ENCODE peak calls at places on chromosomes 5 and 9, in nine cellular contexts. G is hepatic stellate cell; L is fibroblast of mammary gland; D is iPS-NIHi11; W is dorsolateral prefrontal cortex; V is KBM-7; K is activated T-cell treated with anti-CD3 and anti-CD28 coated beads, Interleukin-2, amount 50 U/mL, for 24 hours; X is NAMALWA; F is kidney tubule cell. R is an unnamed sample.

GRCh38 chr5:127011961-127012644 is 18.3 kb downstream of the MARCHF3 start:
- DNase-seq in D (no peak), W (no peak), X (peak; percentile 21), F (peak; percentile 26), G (no peak), K (no peak), L (no peak), V (no peak), R (no peak)

GRCh38 chr5:73188764-73189521 is 15.9 kb downstream of the TMEM174 start:
- DNase-seq in G (peak; percentile 47), D (no peak), L (no peak), F (peak; percentile 49), X (no peak), W (no peak), V (no peak), K (no peak), R (peak; percentile 73)

GRCh38 chr9:129273136-129273895 is 95.3 kb upstream of the IER5L start:
- DNase-seq in L (no peak), V (no peak), W (no peak), D (no peak), F (no peak), X (no peak), K (no peak), G (no peak), R (no peak)

GRCh38 chr5:131068893-131069643 is 96.0 kb downstream of the HINT1 start:
- DNase-seq in G (no peak), K (peak; percentile 54), L (no peak), D (no peak), W (peak; percentile 70), X (peak; percentile 22), V (no peak), F (no peak), R (peak; percentile 4)

GRCh38 chr5:159174511-159175168 is 34.7 kb downstream of the RNF145 start:
- DNase-seq in F (no peak), W (no peak), V (no peak), D (no peak), L (no peak), X (no peak), G (no peak), K (no peak), R (peak; percentile 76)

GRCh38 chr5:89396262-89396975 is 513.4 kb upstream of the MEF2C start:
- DNase-seq in W (no peak), X (peak; percentile 38), F (no peak), L (peak; percentile 40), D (no peak), K (no peak), G (no peak), V (peak; percentile 96), R (peak; percentile 81)

GRCh38 chr9:126906086-126906485 is 8.5 kb upstream of the RALGPS1 start:
- DNase-seq in K (no peak), F (no peak), V (no peak), L (no peak), D (no peak), G (no peak), X (no peak), W (no peak), R (no peak)

GRCh38 chr5:39794511-39794910 is 369.7 kb upstream of the DAB2 start:
- DNase-seq in L (peak; percentile 10), D (no peak), F (no peak), K (no peak), X (no peak), G (peak; percentile 65), W (no peak), V (no peak), R (peak; percentile 73)

GRCh38 chr9:5608298-5609254 is 20.3 kb upstream of the RIC1 start:
- DNase-seq in X (peak; percentile 47), F (peak; percentile 38), W (no peak), K (no peak), D (no peak), L (peak; percentile 69), V (no peak), G (no peak), R (peak; percentile 40)

GRCh38 chr9:136511670-136512592 is 29.1 kb upstream of the SEC16A start:
- DNase-seq in D (no peak), G (no peak), F (no peak), V (no peak), X (no peak), L (no peak), W (peak; percentile 86), K (no peak), R (no peak)

GRCh38 chr5:155728146-155728856 is 598.7 kb upstream of the SGCD start:
- DNase-seq in G (no peak), L (peak; percentile 28), K (peak; percentile 31), D (peak; percentile 71), W (no peak), F (peak; percentile 56), V (no peak), X (no peak), R (peak; percentile 16)

GRCh38 chr5:170769236-170769635 is 14.3 kb upstream of the GABRP start:
- DNase-seq in D (no peak), X (no peak), G (no peak), V (no peak), F (no peak), K (no peak), L (no peak), W (no peak), R (no peak)

GRCh38 chr9:18776836-18777820 is 255.9 kb downstream of the SAXO1 start:
- DNase-seq in F (no peak), D (no peak), G (no peak), X (no peak), V (no peak), W (no peak), L (no peak), K (no peak), R (no peak)

GRCh38 chr5:167950126-167950721 is 341.2 kb upstream of the WWC1 start:
- DNase-seq in G (peak; percentile 16), V (no peak), W (no peak), D (no peak), L (peak; percentile 90), F (no peak), K (no peak), X (no peak), R (peak; percentile 73)

GRCh38 chr5:154542581-154542980 is 64.6 kb upstream of the HAND1 start:
- DNase-seq in F (no peak), W (no peak), K (no peak), G (no peak), L (peak; percentile 17), D (no peak), X (no peak), V (no peak), R (no peak)

GRCh38 chr5:155870636-155871035 is 456.3 kb upstream of the SGCD start:
- DNase-seq in D (no peak), K (no peak), F (no peak), V (no peak), W (no peak), L (no peak), X (no peak), G (no peak), R (no peak)

GRCh38 chr5:41305056-41305455 is 91.7 kb upstream of the C6 start:
- DNase-seq in W (no peak), G (no peak), L (no peak), D (no peak), F (no peak), X (no peak), V (no peak), K (no peak), R (no peak)

GRCh38 chr5:144566747-144567415 is 396.2 kb downstream of the KCTD16 start:
- DNase-seq in K (no peak), V (no peak), L (peak; percentile 25), W (no peak), X (no peak), D (peak; percentile 18), G (peak; percentile 8), F (peak; percentile 21), R (no peak)

GRCh38 chr5:159310492-159310891 is 19.8 kb downstream of the IL12B start:
- DNase-seq in F (peak; percentile 57), L (no peak), G (no peak), X (peak; percentile 54), D (peak; percentile 58), V (no peak), W (no peak), K (peak; percentile 56), R (peak; percentile 58)

GRCh38 chr5:31217441-31217840 is 24.0 kb downstream of the CDH6 start:
- DNase-seq in F (peak; percentile 51), W (no peak), X (no peak), K (no peak), D (no peak), V (no peak), G (no peak), L (no peak), R (no peak)

GRCh38 chr9:124412228-124412575 is 3.0 kb downstream of the PSMB7 start:
- DNase-seq in K (no peak), G (no peak), V (no peak), W (no peak), X (no peak), F (no peak), L (no peak), D (no peak), R (no peak)

R was measured in choroid plexus epithelial cell.